ENCODE peak calls at places on chromosomes 1 and 21, in six cellular contexts. Z is right lobe of liver; O is mesothelial cell of epicardium; Y is activated CD8-positive, alpha-beta T cell treated with anti-CD3 and anti-CD28 coated beads for 36 hours; K is cardiac fibroblast; S is activated gamma-delta T cell treated with anti-CD3 and anti-CD28 coated beads, Interleukin-2, amount 50 U/mL, for 16 hours. C is an unnamed sample.

GRCh38 chr1:118486213-118486612 is 301.2 kb upstream of the SPAG17 start:
- DNase-seq in Y (no peak), Z (no peak), S (no peak), K (no peak), O (no peak), C (no peak)

GRCh38 chr1:6785721-6786505 is 659 bp downstream of the CAMTA1 start:
- DNase-seq in Y (peak; percentile 37), O (peak; percentile 42), K (peak; percentile 47), S (peak; percentile 26), Z (peak; percentile 61), C (peak; percentile 39)

GRCh38 chr1:11611928-11612327 is 42.3 kb downstream of the FBXO2 start:
- DNase-seq in O (no peak), Z (no peak), Y (no peak), K (no peak), S (no peak), C (no peak)

GRCh38 chr1:37037675-37038074 is 3.4 kb upstream of the GRIK3 start:
- DNase-seq in S (no peak), Z (no peak), Y (no peak), K (no peak), O (no peak), C (no peak)

GRCh38 chr1:236685205-236685916 is 938 bp upstream of the ACTN2 start:
- DNase-seq in Y (no peak), K (no peak), O (no peak), Z (no peak), S (no peak), C (no peak)

GRCh38 chr1:3276341-3276800 is 178.1 kb upstream of the ARHGEF16 start:
- DNase-seq in S (no peak), K (no peak), Y (no peak), O (no peak), Z (no peak), C (no peak)

GRCh38 chr21:15141236-15141970 is 76.6 kb upstream of the NRIP1 start:
- DNase-seq in Y (no peak), O (no peak), Z (peak; percentile 85), K (no peak), S (no peak), C (peak; percentile 73)

GRCh38 chr1:13624526-13624925 is 40.9 kb downstream of the PDPN start:
- DNase-seq in S (no peak), Z (no peak), Y (no peak), O (no peak), K (no peak), C (no peak)

GRCh38 chr1:158794247-158794646 is 13.2 kb upstream of the OR6N2 start:
- DNase-seq in K (no peak), Z (no peak), Y (no peak), O (no peak), S (no peak), C (no peak)

GRCh38 chr1:38000233-38000528 is 5.1 kb downstream of the FHL3 start:
- DNase-seq in Y (no peak), O (no peak), S (no peak), Z (no peak), K (no peak), C (no peak)

GRCh38 chr1:193457676-193458075 is 271.3 kb upstream of the B3GALT2 start:
- DNase-seq in Y (no peak), O (no peak), S (no peak), Z (no peak), K (no peak), C (no peak)

GRCh38 chr1:226798427-226799411 is 59.6 kb upstream of the ITPKB start:
- DNase-seq in Z (no peak), O (no peak), K (no peak), Y (peak; percentile 88), S (peak; percentile 44), C (no peak)

GRCh38 chr21:17463441-17463840 is 49.4 kb upstream of the CXADR start:
- DNase-seq in S (no peak), Z (no peak), K (peak; percentile 91), Y (no peak), O (no peak), C (no peak)

GRCh38 chr1:86773331-86774288 is 69.2 kb downstream of the SH3GLB1 start:
- DNase-seq in Z (no peak), S (no peak), O (no peak), Y (no peak), K (peak; percentile 17), C (no peak)

GRCh38 chr1:214213136-214213535 is 67.8 kb upstream of the SMYD2 start:
- DNase-seq in Z (no peak), Y (no peak), K (no peak), S (no peak), O (no peak), C (no peak)

GRCh38 chr1:178031856-178032320 is 62.0 kb upstream of the RASAL2 start:
- DNase-seq in S (no peak), K (peak; percentile 97), Z (peak; percentile 86), O (peak; percentile 76), Y (peak; percentile 51), C (peak; percentile 86)

GRCh38 chr1:38308780-38309179 is 262.2 kb upstream of the POU3F1 start:
- DNase-seq in O (no peak), S (no peak), K (no peak), Z (no peak), Y (no peak), C (no peak)

GRCh38 chr1:25643962-25644361 is 27.4 kb downstream of the MAN1C1 start:
- DNase-seq in S (no peak), K (no peak), Y (no peak), Z (no peak), O (no peak), C (no peak)

GRCh38 chr1:2494323-2494693 is 18.2 kb downstream of the PLCH2 start:
- DNase-seq in K (peak; percentile 30), Z (peak; percentile 86), S (no peak), Y (peak; percentile 33), O (no peak), C (no peak)

GRCh38 chr1:18108313-18109057 is 887 bp downstream of the IGSF21 start:
- DNase-seq in Z (no peak), Y (no peak), S (no peak), O (no peak), K (no peak), C (no peak)

GRCh38 chr21:42032968-42033367 is 22.8 kb upstream of the ZBTB21 start:
- DNase-seq in S (no peak), K (no peak), O (no peak), Y (no peak), Z (no peak), C (peak; percentile 27)

GRCh38 chr1:113769599-113769970 is 10.3 kb upstream of the PHTF1 start:
- DNase-seq in Z (no peak), S (no peak), Y (no peak), K (no peak), O (no peak), C (no peak)

GRCh38 chr1:201711811-201712210 is 117.1 kb upstream of the IPO9 start:
- DNase-seq in Z (no peak), S (no peak), Y (no peak), O (no peak), K (peak; percentile 31), C (no peak)

GRCh38 chr1:39491146-39491921 is at the start of gene BMP8A:
- DNase-seq in Z (peak; percentile 65), S (peak; percentile 55), Y (peak; percentile 74), K (peak; percentile 23), O (peak; percentile 52), C (peak; percentile 65)

GRCh38 chr1:84726593-84727275 is 36.5 kb upstream of the SSX2IP start:
- DNase-seq in S (no peak), O (no peak), K (peak; percentile 12), Y (no peak), Z (no peak), C (no peak)

GRCh38 chr1:201391651-201392511 is 7.2 kb downstream of the LAD1 start:
- DNase-seq in Z (no peak), O (no peak), Y (no peak), K (no peak), S (no peak), C (no peak)

GRCh38 chr1:40887012-40887378 is 24.8 kb upstream of the CITED4 start:
- DNase-seq in Y (no peak), Z (no peak), S (no peak), K (no peak), O (no peak), C (no peak)

GRCh38 chr1:183470961-183471747 is 1.1 kb upstream of the SMG7 start:
- DNase-seq in S (peak; percentile 53), Y (peak; percentile 82), Z (peak; percentile 87), O (peak; percentile 62), K (peak; percentile 84), C (peak; percentile 94)

C was measured in left lung.